ENCODE peak calls at places on chromosomes 16 and 17, in five cellular contexts. M is uterus, R is stomach, H is mesendoderm, Y is adrenal gland. N is an unnamed sample.

GRCh38 chr16:66298006-66298405 is 68.5 kb upstream of the CDH5 start:
- DNase-seq in M (no peak), H (no peak), R (no peak), Y (no peak), N (no peak)

GRCh38 chr17:35116845-35117244 is 2.8 kb downstream of the RAD51D start:
- DNase-seq in R (no peak), Y (no peak), H (peak; percentile 55), M (no peak), N (no peak)

GRCh38 chr17:47883589-47884426 is 12.2 kb upstream of the SP2 start:
- DNase-seq in Y (peak; percentile 37), R (no peak), M (peak; percentile 43), H (no peak), N (peak; percentile 77)

GRCh38 chr17:18997650-18998196 is 6.8 kb downstream of the FAM83G start:
- DNase-seq in R (no peak), Y (no peak), M (no peak), H (no peak), N (peak; percentile 41)

GRCh38 chr17:44867841-44868240 is 20.2 kb downstream of the HIGD1B start:
- DNase-seq in H (no peak), R (no peak), Y (no peak), M (peak; percentile 28), N (no peak)

GRCh38 chr16:20915733-20916132 is 15.2 kb downstream of the LYRM1 start:
- DNase-seq in M (no peak), H (no peak), Y (no peak), R (no peak), N (no peak)

GRCh38 chr16:14071576-14072271 is 605 bp downstream of the MRTFB start:
- DNase-seq in R (no peak), Y (no peak), M (no peak), H (no peak), N (no peak)

GRCh38 chr16:17173134-17173729 is 297.5 kb downstream of the XYLT1 start:
- DNase-seq in M (peak; percentile 19), R (peak; percentile 41), H (no peak), Y (peak; percentile 74), N (peak; percentile 40)

GRCh38 chr17:31095239-31096105 is 695 bp downstream of the NF1 start:
- DNase-seq in R (peak; percentile 40), Y (peak; percentile 39), H (peak; percentile 89), M (peak; percentile 61), N (peak; percentile 26)

GRCh38 chr16:2043980-2044451 is 3.6 kb downstream of the NTHL1 start:
- DNase-seq in Y (no peak), M (no peak), R (peak; percentile 71), H (no peak), N (no peak)

GRCh38 chr16:87063543-87063942 is 253.6 kb downstream of the C16orf95 start:
- DNase-seq in Y (no peak), R (no peak), M (no peak), H (no peak), N (no peak)

GRCh38 chr16:67039260-67040020 is 10.5 kb downstream of the CBFB start:
- DNase-seq in M (no peak), Y (no peak), R (no peak), H (no peak), N (no peak)

GRCh38 chr16:24671455-24671954 is 57.9 kb upstream of the TNRC6A start:
- DNase-seq in Y (no peak), H (no peak), R (no peak), M (peak; percentile 27), N (no peak)

GRCh38 chr17:29645516-29646051 is 22.9 kb upstream of the CORO6 start:
- DNase-seq in Y (peak; percentile 55), M (peak; percentile 86), H (no peak), R (peak; percentile 42), N (no peak)

GRCh38 chr17:21041753-21042433 is 918 bp downstream of the USP22 start:
- DNase-seq in M (peak; percentile 84), H (peak; percentile 96), Y (peak; percentile 85), R (peak; percentile 80), N (peak; percentile 86)

GRCh38 chr16:78503501-78504110 is 404.2 kb downstream of the WWOX start:
- DNase-seq in H (peak; percentile 63), Y (peak; percentile 79), R (peak; percentile 61), M (peak; percentile 89), N (peak; percentile 55)

GRCh38 chr17:19533718-19534561 is at the start of gene SLC47A1:
- DNase-seq in H (peak; percentile 37), M (peak; percentile 35), R (no peak), Y (peak; percentile 72), N (no peak)

GRCh38 chr16:3158014-3158497 is 23.2 kb downstream of the ZNF213 start:
- DNase-seq in R (no peak), Y (no peak), H (peak; percentile 36), M (no peak), N (peak; percentile 42)

GRCh38 chr17:77865716-77866115 is 92.8 kb upstream of the TNRC6C start:
- DNase-seq in Y (no peak), R (no peak), M (no peak), H (no peak), N (no peak)

GRCh38 chr17:73194514-73195222 is 1.8 kb downstream of the COG1 start:
- DNase-seq in M (no peak), H (no peak), Y (no peak), R (no peak), N (no peak)

GRCh38 chr17:12613566-12613965 is 52.1 kb upstream of the MYOCD start:
- DNase-seq in Y (no peak), M (no peak), R (no peak), H (peak; percentile 59), N (no peak)

GRCh38 chr17:49344914-49345313 is 17.1 kb downstream of the ZNF652 start:
- DNase-seq in M (no peak), R (no peak), H (no peak), Y (no peak), N (no peak)

GRCh38 chr17:38898291-38898679 is 27.1 kb upstream of the LASP1NB start:
- DNase-seq in R (no peak), H (no peak), Y (no peak), M (no peak), N (peak; percentile 92)

GRCh38 chr16:11149011-11149616 is 106.9 kb downstream of the SOCS1 start:
- DNase-seq in Y (peak; percentile 87), M (no peak), H (peak; percentile 45), R (no peak), N (no peak)

GRCh38 chr17:59121901-59122480 is 15.3 kb upstream of the TRIM37 start:
- DNase-seq in H (no peak), M (no peak), Y (no peak), R (no peak), N (no peak)

GRCh38 chr17:4881761-4882555 is 17.4 kb upstream of the C17orf107 start:
- DNase-seq in H (peak; percentile 72), M (no peak), R (peak; percentile 83), Y (peak; percentile 73), N (peak; percentile 79)

GRCh38 chr17:4884489-4884888 is 14.8 kb upstream of the C17orf107 start:
- DNase-seq in M (no peak), Y (no peak), H (no peak), R (no peak), N (no peak)

GRCh38 chr17:4879591-4879990 is 19.7 kb upstream of the C17orf107 start:
- DNase-seq in R (no peak), Y (no peak), M (no peak), H (no peak), N (no peak)

GRCh38 chr17:4877089-4877488 is 22.2 kb upstream of the C17orf107 start:
- DNase-seq in M (no peak), H (no peak), R (no peak), Y (no peak), N (no peak)

DNA sequence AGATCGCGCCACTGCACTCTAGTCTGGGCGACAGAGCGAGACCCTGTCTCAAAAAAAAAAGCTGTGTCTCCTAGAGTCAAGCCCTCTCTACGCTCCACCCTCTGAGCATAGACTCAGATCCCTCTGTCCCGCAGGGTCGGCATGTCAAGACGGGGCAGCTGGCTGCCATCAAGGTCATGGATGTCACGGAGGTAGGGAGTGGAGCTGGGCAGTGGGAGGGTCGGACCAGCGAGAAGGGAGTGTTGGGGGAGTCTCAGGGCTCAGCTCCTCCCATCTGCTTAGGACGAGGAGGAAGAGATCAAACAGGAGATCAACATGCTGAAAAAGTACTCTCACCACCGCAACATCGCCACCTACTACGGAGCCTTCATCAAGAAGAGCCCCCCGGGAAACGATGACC is 18.5 kb upstream of the C17orf107 start:
- DNase-seq in R (no peak), H (no peak), Y (no peak), M (no peak), N (no peak)
- H3K27ac ChIP-seq in R (no peak overlapping the region), H (no peak overlapping the region), Y (peak overlapping the region; percentile 49), M (no peak overlapping the region), N (no peak overlapping the region)

GRCh38 chr16:56574625-56575024 is 9.8 kb downstream of the MT4 start:
- DNase-seq in R (no peak), Y (no peak), H (no peak), M (no peak), N (no peak)

GRCh38 chr16:56576585-56577299 is 11.9 kb downstream of the MT4 start:
- DNase-seq in R (peak; percentile 87), M (peak; percentile 53), Y (peak; percentile 80), H (peak; percentile 86), N (peak; percentile 88)

GRCh38 chr16:56580391-56581048 is 8.8 kb upstream of the MT3 start:
- DNase-seq in H (peak; percentile 68), Y (no peak), M (no peak), R (no peak), N (no peak)

GRCh38 chr16:56571525-56571924 is 6.7 kb downstream of the MT4 start:
- DNase-seq in Y (no peak), R (no peak), M (no peak), H (no peak), N (no peak)

DNA sequence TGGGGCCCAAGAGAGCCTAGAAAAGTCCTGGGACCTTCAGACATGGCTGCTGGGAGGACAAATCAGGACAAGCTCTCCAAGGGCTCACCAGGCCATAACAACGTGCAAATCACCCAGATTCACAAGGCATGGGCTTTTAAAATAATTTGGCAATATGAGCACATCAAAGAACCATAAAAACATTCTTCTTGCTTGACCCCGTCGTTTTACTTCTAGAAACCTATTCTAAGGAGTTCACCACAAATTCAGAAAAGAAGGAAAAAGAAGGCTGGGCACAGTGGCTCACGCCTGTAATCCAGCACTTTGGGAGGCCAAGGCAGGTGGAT is 12.1 kb upstream of the MT3 start:
- DNase-seq in M (no peak), R (no peak), Y (no peak), H (no peak), N (no peak)
- H3K27ac ChIP-seq in M (no peak overlapping the region), R (no peak overlapping the region), Y (no peak overlapping the region), H (no peak overlapping the region), N (no peak overlapping the region)

GRCh38 chr17:27455914-27456680 is at the start of gene KSR1:
- DNase-seq in Y (peak; percentile 89), R (peak; percentile 89), H (peak; percentile 92), M (peak; percentile 80), N (peak; percentile 80)
- H3K27ac ChIP-seq in Y (peak within 1 kb of the TSS; percentile 82), R (peak within 1 kb of the TSS; percentile 84), H (no peak within 1 kb of the TSS), M (peak within 1 kb of the TSS; percentile 92), N (peak within 1 kb of the TSS; percentile 16)

GRCh38 chr17:4101127-4101798 is 41.6 kb downstream of the ZZEF1 start:
- DNase-seq in Y (peak; percentile 40), R (no peak), H (peak; percentile 10), M (no peak), N (peak; percentile 49)
- H3K27ac ChIP-seq in Y (peak overlapping the region; percentile 86), R (peak overlapping the region; percentile 73), H (no peak overlapping the region), M (peak overlapping the region; percentile 1), N (peak overlapping the region; percentile 47)

GRCh38 chr17:42779942-42780815 is at the start of gene WNK4:
- DNase-seq in M (no peak), Y (no peak), H (peak; percentile 61), R (peak; percentile 35), N (peak; percentile 56)
- H3K27ac ChIP-seq in M (no peak within 1 kb of the TSS), Y (no peak within 1 kb of the TSS), H (no peak within 1 kb of the TSS), R (no peak within 1 kb of the TSS), N (no peak within 1 kb of the TSS)